ENCODE peak calls at places on chromosomes 1 and 21, in four cellular contexts. One of them, this sample, is unnamed.
A peak's percentile ranks its signal among the peaks of the same experiment; 100 is the strongest.

GRCh38 chr1:94808682-94809081 is 11.5 kb upstream of the SLC44A3 start:
- DNase-seq in fibroblast of mammary gland: no peak
- DNase-seq in brain microvascular endothelial cell: no peak
- DNase-seq in esophagus muscularis mucosa: no peak
- DNase-seq in this sample: no peak

GRCh38 chr1:19988269-19989006 is 9.0 kb upstream of the PLA2G2A start:
- DNase-seq in fibroblast of mammary gland: no peak
- DNase-seq in brain microvascular endothelial cell: no peak
- DNase-seq in esophagus muscularis mucosa: no peak
- DNase-seq in this sample: peak; percentile 39

GRCh38 chr1:161166669-161167548 is 683 bp downstream of the PPOX start:
- DNase-seq in fibroblast of mammary gland: no peak
- DNase-seq in brain microvascular endothelial cell: no peak
- DNase-seq in esophagus muscularis mucosa: no peak
- DNase-seq in this sample: no peak

GRCh38 chr1:183583466-183583865 is 6.8 kb downstream of the NCF2 start:
- DNase-seq in fibroblast of mammary gland: peak; percentile 25
- DNase-seq in brain microvascular endothelial cell: no peak
- DNase-seq in esophagus muscularis mucosa: no peak
- DNase-seq in this sample: peak; percentile 58

GRCh38 chr1:234961468-234962339 is 166.9 kb downstream of the TOMM20 start:
- DNase-seq in fibroblast of mammary gland: peak; percentile 99
- DNase-seq in brain microvascular endothelial cell: peak; percentile 80
- DNase-seq in esophagus muscularis mucosa: no peak
- DNase-seq in this sample: peak; percentile 94

GRCh38 chr1:202811296-202812175 is 782 bp downstream of the PCAT6 start:
- DNase-seq in fibroblast of mammary gland: no peak
- DNase-seq in brain microvascular endothelial cell: no peak
- DNase-seq in esophagus muscularis mucosa: no peak
- DNase-seq in this sample: peak; percentile 18

GRCh38 chr1:83692524-83693336 is 306.2 kb downstream of the TTLL7 start:
- DNase-seq in fibroblast of mammary gland: no peak
- DNase-seq in brain microvascular endothelial cell: peak; percentile 37
- DNase-seq in esophagus muscularis mucosa: no peak
- DNase-seq in this sample: peak; percentile 42

GRCh38 chr1:162530318-162530984 is 31.1 kb upstream of the UAP1 start:
- DNase-seq in fibroblast of mammary gland: peak; percentile 10
- DNase-seq in brain microvascular endothelial cell: no peak
- DNase-seq in esophagus muscularis mucosa: no peak
- DNase-seq in this sample: no peak

GRCh38 chr1:13806108-13806507 is 106.1 kb downstream of the PRDM2 start:
- DNase-seq in fibroblast of mammary gland: no peak
- DNase-seq in brain microvascular endothelial cell: no peak
- DNase-seq in esophagus muscularis mucosa: no peak
- DNase-seq in this sample: no peak

GRCh38 chr1:156082111-156083091 is at the start of gene MEX3A:
- DNase-seq in fibroblast of mammary gland: peak; percentile 47
- DNase-seq in brain microvascular endothelial cell: peak; percentile 68
- DNase-seq in esophagus muscularis mucosa: no peak
- DNase-seq in this sample: peak; percentile 65

GRCh38 chr21:42922918-42923317 is 2.5 kb downstream of the ERVH48-1 start:
- DNase-seq in fibroblast of mammary gland: no peak
- DNase-seq in brain microvascular endothelial cell: no peak
- DNase-seq in esophagus muscularis mucosa: no peak
- DNase-seq in this sample: no peak

GRCh38 chr1:192474080-192474683 is 101.4 kb upstream of the RGS1 start:
- DNase-seq in fibroblast of mammary gland: peak; percentile 43
- DNase-seq in brain microvascular endothelial cell: no peak
- DNase-seq in esophagus muscularis mucosa: no peak
- DNase-seq in this sample: peak; percentile 59

DNA sequence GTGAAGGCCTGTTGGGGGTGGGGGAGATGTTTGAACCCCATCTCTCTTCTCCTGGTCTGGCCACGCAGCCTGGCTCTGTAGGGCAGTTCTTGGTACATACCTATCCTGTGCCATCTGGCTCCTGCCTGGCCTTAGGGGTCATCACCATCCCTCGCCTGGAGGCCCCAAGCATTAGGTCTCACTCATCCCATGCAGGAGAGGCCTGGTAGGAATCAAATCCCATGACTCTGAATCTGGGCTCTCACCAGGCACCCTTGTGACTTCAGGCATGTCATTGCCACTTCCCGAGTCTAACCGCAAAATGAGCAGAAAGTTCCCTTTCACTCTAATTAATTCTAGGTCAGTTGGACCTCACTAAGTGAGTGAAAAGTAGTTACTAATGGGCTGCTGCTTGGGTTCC is 37.2 kb downstream of the ETNK2 start:
- DNase-seq in fibroblast of mammary gland: no peak
- DNase-seq in brain microvascular endothelial cell: no peak
- DNase-seq in esophagus muscularis mucosa: no peak
- DNase-seq in this sample: no peak
- H3K4me3 ChIP-seq in fibroblast of mammary gland: no peak overlapping the region
- H3K4me3 ChIP-seq in brain microvascular endothelial cell: no peak overlapping the region
- H3K4me3 ChIP-seq in esophagus muscularis mucosa: no peak overlapping the region
- H3K4me3 ChIP-seq in this sample: no peak overlapping the region

DNA sequence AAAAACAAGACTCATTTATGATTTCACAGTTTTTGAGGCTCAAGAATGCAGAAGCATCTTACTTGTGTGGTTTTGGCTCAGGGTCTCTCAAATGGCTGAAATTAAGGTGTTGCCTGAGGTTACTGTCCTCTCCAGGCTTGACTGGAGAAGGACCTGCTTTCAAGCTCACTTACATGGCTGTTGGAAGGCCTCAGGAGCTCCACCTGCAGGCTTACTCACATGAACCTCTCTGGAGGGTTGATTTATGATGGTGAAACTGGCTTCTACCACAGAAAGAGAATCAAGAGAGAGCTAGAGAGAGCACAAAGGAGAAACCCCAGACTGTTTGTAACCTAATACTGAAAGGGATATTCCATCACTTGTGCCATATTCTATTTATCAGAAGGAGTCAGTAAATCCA is 6.2 kb upstream of the KCNK2 start:
- DNase-seq in fibroblast of mammary gland: peak; percentile 69
- DNase-seq in brain microvascular endothelial cell: peak; percentile 45
- DNase-seq in esophagus muscularis mucosa: no peak
- DNase-seq in this sample: peak; percentile 73
- TF ChIP-seq CTCF in fibroblast of mammary gland: peak; percentile 48
- TF ChIP-seq CTCF in brain microvascular endothelial cell: peak; percentile 78
- TF ChIP-seq CTCF in esophagus muscularis mucosa: no peak
- TF ChIP-seq CTCF in this sample: peak; percentile 51

DNA sequence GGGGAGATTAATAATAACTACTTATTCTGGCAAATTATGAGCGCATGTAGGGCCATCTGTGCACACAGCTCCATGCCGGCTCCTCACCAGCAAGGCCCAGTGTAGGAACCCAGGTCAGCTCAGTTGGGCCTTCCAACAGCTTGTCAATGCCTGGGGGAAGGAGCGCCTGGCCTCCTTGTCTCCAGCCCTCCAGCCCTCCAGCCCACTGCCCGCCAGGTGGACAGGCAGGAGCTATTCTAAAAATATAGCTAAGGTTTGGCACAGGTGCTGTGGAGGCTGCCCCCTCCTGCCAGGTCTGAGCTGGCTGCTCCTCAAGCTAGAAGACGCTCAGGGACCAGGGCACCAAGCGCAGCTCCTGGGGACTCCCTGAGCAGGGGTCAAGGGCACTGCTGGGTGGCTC is 85.7 kb downstream of the GRIK3 start:
- DNase-seq in fibroblast of mammary gland: no peak
- DNase-seq in brain microvascular endothelial cell: no peak
- DNase-seq in esophagus muscularis mucosa: no peak
- DNase-seq in this sample: no peak
- H3K4me3 ChIP-seq in fibroblast of mammary gland: no peak overlapping the region
- H3K4me3 ChIP-seq in brain microvascular endothelial cell: no peak overlapping the region
- H3K4me3 ChIP-seq in esophagus muscularis mucosa: no peak overlapping the region
- H3K4me3 ChIP-seq in this sample: no peak overlapping the region

DNA sequence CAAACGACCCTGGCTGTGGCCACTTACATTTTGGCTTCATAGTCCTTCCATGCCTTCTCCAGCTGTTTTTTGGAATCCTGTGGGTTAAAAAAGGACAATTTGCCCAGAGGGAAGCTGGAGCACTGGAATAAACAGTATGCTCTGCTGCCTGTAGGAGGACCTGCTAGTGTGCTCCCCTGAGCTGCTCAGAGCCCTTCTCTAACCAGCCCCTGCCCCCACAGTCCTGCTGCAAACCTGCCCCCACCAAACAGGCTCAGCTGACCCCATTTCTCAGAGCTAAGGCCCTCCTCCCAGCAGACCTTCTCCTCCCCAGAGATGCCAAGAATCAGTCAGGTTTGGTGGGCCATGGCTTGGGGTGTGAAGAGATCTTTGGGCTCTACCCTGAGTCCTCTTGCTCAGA is 26.9 kb upstream of the TCEA3 start:
- DNase-seq in fibroblast of mammary gland: no peak
- DNase-seq in brain microvascular endothelial cell: no peak
- DNase-seq in esophagus muscularis mucosa: no peak
- DNase-seq in this sample: no peak
- TF ChIP-seq CTCF in fibroblast of mammary gland: no peak
- TF ChIP-seq CTCF in brain microvascular endothelial cell: no peak
- TF ChIP-seq CTCF in esophagus muscularis mucosa: no peak
- TF ChIP-seq CTCF in this sample: no peak

GRCh38 chr1:24321150-24321549 is 2.0 kb downstream of the GRHL3 start:
- DNase-seq in fibroblast of mammary gland: no peak
- DNase-seq in brain microvascular endothelial cell: no peak
- DNase-seq in esophagus muscularis mucosa: no peak
- DNase-seq in this sample: no peak
- H3K4me3 ChIP-seq in fibroblast of mammary gland: no peak overlapping the region
- H3K4me3 ChIP-seq in brain microvascular endothelial cell: no peak overlapping the region
- H3K4me3 ChIP-seq in esophagus muscularis mucosa: peak overlapping the region; percentile 61
- H3K4me3 ChIP-seq in this sample: no peak overlapping the region

GRCh38 chr1:7961199-7962010 is at the start of gene PARK7:
- DNase-seq in fibroblast of mammary gland: peak; percentile 98
- DNase-seq in brain microvascular endothelial cell: peak; percentile 99
- DNase-seq in esophagus muscularis mucosa: peak; percentile 100
- DNase-seq in this sample: peak; percentile 100
- TF ChIP-seq CTCF in fibroblast of mammary gland: peak; percentile 46
- TF ChIP-seq CTCF in brain microvascular endothelial cell: peak; percentile 72
- TF ChIP-seq CTCF in esophagus muscularis mucosa: peak; percentile 54
- TF ChIP-seq CTCF in this sample: peak; percentile 61

GRCh38 chr1:3568815-3569435 is 42.4 kb downstream of the MEGF6 start:
- DNase-seq in fibroblast of mammary gland: no peak
- DNase-seq in brain microvascular endothelial cell: no peak
- DNase-seq in esophagus muscularis mucosa: no peak
- DNase-seq in this sample: no peak
- H3K4me3 ChIP-seq in fibroblast of mammary gland: no peak overlapping the region
- H3K4me3 ChIP-seq in brain microvascular endothelial cell: no peak overlapping the region
- H3K4me3 ChIP-seq in esophagus muscularis mucosa: no peak overlapping the region
- H3K4me3 ChIP-seq in this sample: no peak overlapping the region

DNA sequence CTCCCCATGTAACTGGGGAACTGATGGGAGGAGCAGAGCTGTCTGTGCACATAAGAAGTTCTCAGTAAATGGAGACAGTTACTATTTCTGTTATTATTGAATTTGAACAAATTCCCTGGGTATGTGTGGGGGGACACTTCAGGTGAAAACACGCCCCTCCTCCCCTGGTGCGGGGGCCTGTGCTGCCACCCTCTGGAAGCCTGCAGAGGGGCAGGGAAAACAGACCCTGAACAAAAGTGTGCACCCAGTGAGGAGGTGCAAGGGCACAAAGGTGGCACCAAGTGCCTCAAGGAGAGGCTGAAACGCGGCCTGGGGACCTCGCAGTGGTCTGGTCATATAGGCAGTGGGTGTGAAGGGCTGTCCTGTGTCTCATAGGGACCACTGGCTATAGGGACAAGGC is 18.2 kb upstream of the NADK start:
- DNase-seq in fibroblast of mammary gland: no peak
- DNase-seq in brain microvascular endothelial cell: no peak
- DNase-seq in esophagus muscularis mucosa: no peak
- DNase-seq in this sample: no peak
- TF ChIP-seq CTCF in fibroblast of mammary gland: peak; percentile 18
- TF ChIP-seq CTCF in brain microvascular endothelial cell: peak; percentile 55
- TF ChIP-seq CTCF in esophagus muscularis mucosa: no peak
- TF ChIP-seq CTCF in this sample: peak; percentile 34

DNA sequence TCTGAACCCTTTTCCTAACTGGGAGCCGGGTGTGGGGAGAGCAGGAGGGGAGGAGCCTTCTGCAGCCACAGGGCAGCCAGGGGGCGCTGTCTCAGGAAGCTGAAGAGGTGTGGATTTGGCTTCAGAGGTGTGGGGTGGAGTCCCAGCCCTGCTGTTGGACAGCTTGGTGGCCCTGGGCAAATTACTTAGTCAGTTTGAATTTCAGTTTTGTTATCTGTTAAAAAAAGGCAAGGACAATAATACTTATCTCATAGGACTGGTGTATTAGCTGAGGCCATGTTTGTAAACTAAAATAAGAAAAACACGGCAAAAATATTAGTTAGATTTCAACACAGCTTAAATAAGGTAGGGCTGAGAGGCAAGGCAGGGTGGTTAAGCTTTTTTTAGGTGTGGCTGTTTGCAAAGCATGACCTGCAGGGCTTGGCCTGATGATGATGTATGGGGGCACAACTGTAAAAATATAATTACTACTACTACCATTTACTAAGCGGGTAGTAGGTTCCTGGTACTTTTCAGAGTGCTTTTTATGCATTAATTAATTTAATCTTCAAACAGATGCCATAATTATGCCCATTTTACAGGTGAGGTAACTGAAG is 111.8 kb downstream of the PLXNA2 start:
- DNase-seq in fibroblast of mammary gland: peak; percentile 62
- DNase-seq in brain microvascular endothelial cell: peak; percentile 43
- DNase-seq in esophagus muscularis mucosa: peak; percentile 95
- DNase-seq in this sample: peak; percentile 85
- H3K4me3 ChIP-seq in fibroblast of mammary gland: no peak overlapping the region
- H3K4me3 ChIP-seq in brain microvascular endothelial cell: no peak overlapping the region
- H3K4me3 ChIP-seq in esophagus muscularis mucosa: no peak overlapping the region
- H3K4me3 ChIP-seq in this sample: no peak overlapping the region

DNA sequence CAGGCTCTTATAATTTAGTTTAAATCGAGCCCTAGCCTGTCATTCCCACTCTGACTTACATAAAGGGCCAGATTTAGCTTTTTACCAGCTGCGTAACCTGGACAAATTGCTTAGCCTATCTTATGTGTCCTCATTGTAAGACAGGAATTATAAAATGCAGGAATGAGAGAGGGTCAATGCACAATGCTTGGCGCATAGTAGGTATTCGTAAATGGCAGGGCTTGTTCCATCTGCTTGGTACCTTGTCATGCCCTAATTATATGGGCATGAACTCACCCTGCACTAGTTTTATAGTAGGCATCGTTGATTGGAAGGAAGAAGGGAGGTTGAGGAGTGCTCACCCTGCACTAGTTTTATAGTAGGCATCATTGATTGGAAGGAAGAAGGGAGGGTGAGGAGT is 108.8 kb downstream of the GALNT2 start:
- DNase-seq in fibroblast of mammary gland: no peak
- DNase-seq in brain microvascular endothelial cell: no peak
- DNase-seq in esophagus muscularis mucosa: no peak
- DNase-seq in this sample: no peak
- TF ChIP-seq CTCF in fibroblast of mammary gland: no peak
- TF ChIP-seq CTCF in brain microvascular endothelial cell: no peak
- TF ChIP-seq CTCF in esophagus muscularis mucosa: no peak
- TF ChIP-seq CTCF in this sample: no peak

This sample was measured in cardiac fibroblast.